ENCODE peak calls at places on chromosomes 6 and 20, in ten cellular contexts. P is mucosa of descending colon; J is chondrocyte; G is activated CD8-positive, alpha-beta T cell treated with anti-CD3 and anti-CD28 coated beads for 36 hours; M is fibroblast of mammary gland; X is GM20000; Y is dorsolateral prefrontal cortex; W is left lung; K is hepatocyte; Q is thyroid gland. H is an unnamed sample.

GRCh38 chr20:20463933-20464374 is 96.0 kb downstream of the INSM1 start:
- DNase-seq in P (no peak), J (no peak), G (no peak), M (no peak), X (peak; percentile 15), Y (no peak), W (no peak), K (no peak), Q (no peak), H (peak; percentile 29)

GRCh38 chr6:44735631-44735963 is 348.1 kb downstream of the CDC5L start:
- DNase-seq in P (no peak), J (no peak), G (peak; percentile 54), M (peak; percentile 78), X (peak; percentile 62), Y (no peak), W (no peak), K (no peak), Q (no peak), H (no peak)

GRCh38 chr6:38715016-38715809 is at the start of gene DNAH8:
- DNase-seq in P (no peak), J (no peak), G (peak; percentile 57), M (no peak), X (peak; percentile 34), Y (no peak), W (peak; percentile 82), K (no peak), Q (no peak), H (no peak)

GRCh38 chr6:1244941-1245340 is 67.0 kb upstream of the FOXQ1 start:
- DNase-seq in P (no peak), J (no peak), G (no peak), M (peak; percentile 14), X (no peak), Y (no peak), W (no peak), K (no peak), Q (no peak), H (no peak)

GRCh38 chr20:33896509-33896908 is 85.4 kb downstream of the CHMP4B start:
- DNase-seq in P (no peak), J (no peak), G (no peak), M (peak; percentile 16), X (no peak), Y (no peak), W (no peak), K (no peak), Q (peak; percentile 50), H (no peak)

GRCh38 chr6:163281661-163282060 is 132.9 kb upstream of the QKI start:
- DNase-seq in P (no peak), J (no peak), G (no peak), M (no peak), X (no peak), Y (no peak), W (no peak), K (no peak), Q (no peak), H (no peak)

GRCh38 chr6:140285471-140285870 is 911.0 kb upstream of the CITED2 start:
- DNase-seq in P (no peak), J (no peak), G (no peak), M (no peak), X (no peak), Y (no peak), W (no peak), K (no peak), Q (no peak), H (no peak)

GRCh38 chr6:15362274-15363160 is 116.6 kb downstream of the JARID2 start:
- DNase-seq in P (no peak), J (no peak), G (no peak), M (no peak), X (no peak), Y (no peak), W (no peak), K (no peak), Q (no peak), H (no peak)

GRCh38 chr20:37383229-37383989 is 37.5 kb downstream of the SRC start:
- DNase-seq in P (no peak), J (peak; percentile 26), G (peak; percentile 66), M (peak; percentile 85), X (no peak), Y (no peak), W (no peak), K (peak; percentile 28), Q (no peak), H (no peak)

GRCh38 chr6:12595161-12595792 is 121.3 kb upstream of the PHACTR1 start:
- DNase-seq in P (no peak), J (no peak), G (no peak), M (peak; percentile 59), X (no peak), Y (no peak), W (no peak), K (no peak), Q (no peak), H (no peak)

GRCh38 chr6:7914991-7915789 is 4.6 kb upstream of the TXNDC5 start:
- DNase-seq in P (no peak), J (no peak), G (no peak), M (peak; percentile 99), X (no peak), Y (no peak), W (no peak), K (no peak), Q (peak; percentile 26), H (no peak)

GRCh38 chr6:287500-287883 is 4.8 kb upstream of the DUSP22 start:
- DNase-seq in P (no peak), J (no peak), G (no peak), M (no peak), X (no peak), Y (no peak), W (no peak), K (no peak), Q (no peak), H (no peak)

GRCh38 chr20:6053776-6054688 is at the start of gene LRRN4:
- DNase-seq in P (no peak), J (no peak), G (no peak), M (peak; percentile 12), X (no peak), Y (no peak), W (no peak), K (peak; percentile 30), Q (peak; percentile 69), H (no peak)

GRCh38 chr6:7232351-7232750 is 80.6 kb downstream of the SSR1 start:
- DNase-seq in P (no peak), J (peak; percentile 26), G (no peak), M (no peak), X (no peak), Y (no peak), W (no peak), K (no peak), Q (peak; percentile 81), H (no peak)

GRCh38 chr6:21587182-21587924 is 6.2 kb upstream of the SOX4 start:
- DNase-seq in P (peak; percentile 82), J (no peak), G (peak; percentile 46), M (peak; percentile 63), X (peak; percentile 45), Y (no peak), W (peak; percentile 87), K (peak; percentile 75), Q (peak; percentile 56), H (peak; percentile 58)

DNA sequence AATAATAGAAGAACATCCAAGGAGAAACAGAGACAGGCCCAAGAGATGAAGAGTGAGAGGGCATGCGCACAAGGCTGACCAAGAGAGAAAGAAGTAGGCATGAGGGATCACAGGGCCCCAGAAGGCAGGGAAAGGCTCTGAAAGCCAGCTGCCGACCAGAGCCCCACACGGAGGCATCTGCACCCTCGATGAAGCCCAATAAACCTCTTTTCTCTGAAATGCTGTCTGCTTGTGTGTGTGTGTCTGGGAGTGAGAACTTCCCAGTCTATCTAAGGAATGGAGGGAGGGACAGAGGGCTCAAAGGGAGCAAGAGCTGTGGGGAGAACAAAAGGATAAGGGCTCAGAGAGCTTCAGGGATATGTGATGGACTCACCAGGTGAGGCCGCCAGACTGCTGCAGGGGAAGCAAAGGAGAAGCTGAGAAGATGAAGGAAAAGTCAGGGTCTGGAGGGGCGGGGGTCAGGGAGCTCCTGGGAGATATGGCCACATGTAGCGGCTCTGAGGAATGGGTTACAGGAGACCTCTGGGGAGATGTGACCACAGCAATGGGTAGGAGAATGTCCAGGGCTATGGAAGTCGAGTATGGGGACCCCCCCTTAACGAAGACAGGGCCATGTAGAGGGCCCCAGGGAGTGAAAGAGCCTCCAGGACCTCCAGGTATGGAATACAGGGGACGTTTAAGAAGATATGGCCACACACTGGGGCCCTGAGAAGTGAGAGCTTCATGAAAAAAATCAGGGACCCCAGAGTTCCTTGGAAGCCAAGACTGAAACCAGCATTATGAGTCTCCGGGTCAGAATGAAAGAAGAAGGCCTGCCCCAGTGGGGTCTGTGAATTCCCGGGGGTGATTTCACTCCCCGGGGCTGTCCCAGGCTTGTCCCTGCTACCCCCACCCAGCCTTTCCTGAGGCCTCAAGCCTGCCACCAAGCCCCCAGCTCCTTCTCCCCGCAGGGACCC is 981 bp upstream of the TNF start:
- DNase-seq in P (no peak), J (no peak), G (peak; percentile 53), M (no peak), X (peak; percentile 17), Y (no peak), W (no peak), K (no peak), Q (no peak), H (no peak)
- TF ChIP-seq CTCF in P (no peak), J (no peak), G (no peak), M (no peak), X (peak; percentile 12), Y (no peak), W (no peak), K (no peak), Q (no peak), H (no peak)

GRCh38 chr6:128370072-128370471 is 150.3 kb downstream of the PTPRK start:
- DNase-seq in P (no peak), J (no peak), G (no peak), M (peak; percentile 84), X (no peak), Y (no peak), W (no peak), K (no peak), Q (no peak), H (no peak)
- TF ChIP-seq CTCF in P (no peak), J (peak; percentile 32), G (no peak), M (peak; percentile 20), X (no peak), Y (no peak), W (no peak), K (no peak), Q (peak; percentile 8), H (no peak)

GRCh38 chr20:24164360-24164759 is 175.8 kb upstream of the GGTLC1 start:
- DNase-seq in P (no peak), J (no peak), G (peak; percentile 52), M (no peak), X (no peak), Y (no peak), W (no peak), K (no peak), Q (no peak), H (peak; percentile 34)
- TF ChIP-seq CTCF in P (no peak), J (peak; percentile 78), G (peak; percentile 59), M (peak; percentile 14), X (no peak), Y (no peak), W (no peak), K (peak; percentile 31), Q (peak; percentile 30), H (peak; percentile 60)

DNA sequence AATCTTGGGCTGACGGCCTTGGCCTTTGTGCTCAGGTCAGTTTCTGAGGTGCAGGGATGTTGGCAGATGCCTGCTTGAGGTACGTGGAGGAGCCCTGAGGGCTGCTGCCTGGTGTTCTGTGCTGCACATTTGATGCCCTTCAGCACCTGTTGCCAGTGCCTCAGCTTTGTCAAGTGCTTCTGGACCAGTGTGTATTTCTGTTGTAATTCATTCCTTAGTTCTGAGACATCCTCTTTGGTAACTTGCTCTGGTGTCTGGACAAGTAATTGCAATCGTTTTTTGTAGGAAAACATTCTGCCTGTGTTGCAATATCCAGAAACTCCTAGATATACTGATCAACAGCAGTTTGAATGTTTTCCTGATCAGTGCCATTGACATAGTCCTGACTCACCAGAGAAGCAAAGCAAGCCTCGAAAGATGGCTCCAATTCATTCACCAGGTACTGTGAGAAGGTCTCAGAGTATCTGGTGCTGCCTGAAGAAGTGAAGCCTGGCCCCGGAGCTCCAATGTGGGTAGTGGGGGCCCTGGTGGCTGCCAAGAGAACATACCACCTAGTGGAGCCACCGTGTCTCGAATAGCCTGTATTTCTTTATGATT is 26.7 kb downstream of the ZNF337 start:
- DNase-seq in P (no peak), J (no peak), G (no peak), M (peak; percentile 86), X (no peak), Y (no peak), W (no peak), K (peak; percentile 16), Q (no peak), H (no peak)
- TF ChIP-seq CTCF in P (no peak), J (peak; percentile 37), G (no peak), M (peak; percentile 12), X (no peak), Y (no peak), W (no peak), K (peak; percentile 5), Q (no peak), H (peak; percentile 32)